ENCODE peak calls at places on chromosomes 16 and 17, in six cellular contexts. X is testis, K is body of pancreas, Q is thyroid gland, C is H54, T is GM12892. R is an unnamed sample.

GRCh38 chr17:41959336-41960095 is 7.1 kb upstream of the CNP start:
- DNase-seq in X (peak), K (peak), Q (peak), C (no peak), T (no peak), R (peak)

GRCh38 chr16:53829186-53829747 is 125.3 kb downstream of the FTO start:
- DNase-seq in X (no peak), K (no peak), Q (no peak), C (no peak), T (no peak), R (no peak)

GRCh38 chr16:49350265-49351103 is 23.1 kb upstream of the C16orf78 start:
- DNase-seq in X (peak), K (peak), Q (peak), C (peak), T (peak), R (peak)

GRCh38 chr17:5676012-5676411 is 91.7 kb upstream of the NLRP1 start:
- DNase-seq in X (no peak), K (no peak), Q (no peak), C (no peak), T (no peak), R (no peak)

GRCh38 chr17:882827-883585 is 96.6 kb downstream of the NXN start:
- DNase-seq in X (peak), K (peak), Q (no peak), C (no peak), T (no peak), R (no peak)

GRCh38 chr17:19487009-19487600 is 46.5 kb upstream of the SLC47A1 start:
- DNase-seq in X (peak), K (no peak), Q (no peak), C (no peak), T (no peak), R (no peak)

GRCh38 chr16:57149391-57149790 is 36.4 kb downstream of the PSME3IP1 start:
- DNase-seq in X (no peak), K (no peak), Q (no peak), C (no peak), T (no peak), R (no peak)

GRCh38 chr16:12201216-12201615 is 224.7 kb downstream of the SNX29 start:
- DNase-seq in X (no peak), K (no peak), Q (no peak), C (no peak), T (no peak), R (no peak)

GRCh38 chr17:77145209-77145608 is 4.4 kb downstream of the SEC14L1 start:
- DNase-seq in X (no peak), K (no peak), Q (no peak), C (no peak), T (no peak), R (no peak)

GRCh38 chr17:70017112-70017511 is 57.9 kb upstream of the KCNJ16 start:
- DNase-seq in X (no peak), K (no peak), Q (peak), C (no peak), T (no peak), R (no peak)

GRCh38 chr16:10039220-10040096 is 142.8 kb downstream of the GRIN2A start:
- DNase-seq in X (peak), K (peak), Q (peak), C (no peak), T (peak), R (peak)

GRCh38 chr17:58265902-58266875 is 14.5 kb downstream of the MPO start:
- DNase-seq in X (no peak), K (no peak), Q (no peak), C (no peak), T (no peak), R (no peak)

GRCh38 chr17:81792675-81793615 is 11.0 kb upstream of the GCGR start:
- DNase-seq in X (no peak), K (no peak), Q (no peak), C (no peak), T (no peak), R (peak)

GRCh38 chr16:81997738-81998137 is 13.5 kb downstream of the SDR42E1 start:
- DNase-seq in X (peak), K (no peak), Q (no peak), C (peak), T (no peak), R (no peak)

GRCh38 chr17:4940625-4941021 is 555 bp downstream of the RNF167 start:
- DNase-seq in X (no peak), K (no peak), Q (peak), C (no peak), T (no peak), R (peak)

GRCh38 chr16:60792437-60792836 is 1243.8 kb downstream of the CDH8 start:
- DNase-seq in X (no peak), K (no peak), Q (no peak), C (no peak), T (no peak), R (no peak)

GRCh38 chr17:72118588-72119279 is 2.1 kb upstream of the SOX9 start:
- DNase-seq in X (peak), K (peak), Q (peak), C (peak), T (no peak), R (peak)

GRCh38 chr17:72719582-72720493 is 372.6 kb downstream of the SLC39A11 start:
- DNase-seq in X (no peak), K (no peak), Q (no peak), C (peak), T (no peak), R (no peak)

GRCh38 chr16:80376941-80377340 is 163.9 kb upstream of the DYNLRB2 start:
- DNase-seq in X (no peak), K (no peak), Q (no peak), C (no peak), T (no peak), R (no peak)

GRCh38 chr16:82636485-82636884 is 9.7 kb downstream of the CDH13 start:
- DNase-seq in X (no peak), K (no peak), Q (no peak), C (no peak), T (no peak), R (no peak)

GRCh38 chr17:79621151-79621940 is 10.5 kb upstream of the RBFOX3 start:
- DNase-seq in X (peak), K (peak), Q (no peak), C (no peak), T (no peak), R (no peak)

GRCh38 chr16:15576960-15577958 is 65.7 kb downstream of the MARF1 start:
- DNase-seq in X (peak), K (no peak), Q (no peak), C (no peak), T (no peak), R (no peak)

GRCh38 chr17:48624544-48625501 is 1.3 kb downstream of the HOXB9 start:
- DNase-seq in X (no peak), K (no peak), Q (no peak), C (no peak), T (no peak), R (no peak)

GRCh38 chr16:84553873-84554399 is 49.5 kb upstream of the MEAK7 start:
- DNase-seq in X (no peak), K (no peak), Q (no peak), C (no peak), T (no peak), R (no peak)

GRCh38 chr17:40342575-40343058 is 21.9 kb downstream of the GJD3 start:
- DNase-seq in X (no peak), K (no peak), Q (no peak), C (no peak), T (no peak), R (no peak)
- TF ChIP-seq POLR2A in X (no peak), K (no peak), Q (no peak), C (no peak), T (no peak), R (no peak)

GRCh38 chr17:46030752-46031151 is 31.7 kb downstream of the STH start:
- DNase-seq in X (no peak), K (no peak), Q (no peak), C (no peak), T (no peak), R (no peak)
- TF ChIP-seq POLR2A in X (no peak), K (no peak), Q (no peak), C (no peak), T (no peak), R (no peak)

DNA sequence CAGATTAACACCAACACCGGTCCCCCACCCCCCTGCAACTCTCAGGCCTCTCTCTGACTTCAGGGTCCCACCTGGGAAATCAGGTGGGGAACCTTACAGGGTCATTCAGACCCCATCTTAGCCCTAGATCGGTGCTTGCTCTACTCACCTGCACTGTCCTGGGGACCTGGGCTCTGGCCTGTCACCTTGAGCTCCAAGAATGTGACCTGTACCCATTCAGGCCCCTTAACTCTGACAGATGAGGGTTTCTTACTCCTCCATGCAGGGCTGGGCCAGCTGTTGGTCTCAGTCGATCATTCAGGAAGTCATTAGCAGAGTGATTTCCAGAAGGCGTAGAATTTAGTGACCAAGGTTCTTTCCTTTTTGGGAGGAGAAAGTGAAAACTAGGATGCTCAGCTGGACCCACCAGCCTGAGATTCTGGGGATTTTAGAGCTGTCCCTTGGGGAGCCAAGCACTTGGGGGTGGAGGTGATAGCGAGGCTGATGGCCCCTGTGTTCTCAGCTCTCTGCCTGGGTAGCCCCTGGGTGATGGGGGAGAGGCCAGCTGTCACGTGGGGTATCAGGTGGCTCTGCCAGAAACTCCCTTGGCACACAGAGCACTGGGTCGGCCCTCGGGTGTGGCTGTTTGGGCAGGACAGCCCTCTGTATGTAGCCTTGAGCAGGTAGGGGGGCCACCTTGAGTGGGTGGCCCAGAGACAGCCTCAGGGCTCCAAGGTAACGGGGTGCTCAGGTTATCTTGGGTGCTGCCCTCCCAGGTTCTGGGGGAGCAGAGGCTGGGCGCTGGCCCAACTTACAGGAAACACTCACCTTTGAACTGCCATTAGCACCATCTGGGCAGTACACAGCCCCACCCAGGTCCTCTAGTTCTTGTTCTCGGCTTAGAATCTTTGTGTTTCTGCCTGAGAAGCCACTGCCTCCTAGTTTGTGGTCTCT is 734 bp downstream of the MVP start:
- DNase-seq in X (peak), K (peak), Q (peak), C (no peak), T (peak), R (no peak)
- TF ChIP-seq POLR2A in X (no peak), K (peak), Q (peak), C (no peak), T (peak), R (no peak)

GRCh38 chr16:2711370-2712062 is 8.5 kb downstream of the PRSS27 start:
- DNase-seq in X (no peak), K (no peak), Q (no peak), C (no peak), T (no peak), R (no peak)

GRCh38 chr16:2709588-2709984 is 10.4 kb downstream of the PRSS27 start:
- DNase-seq in X (no peak), K (no peak), Q (no peak), C (no peak), T (no peak), R (no peak)

GRCh38 chr16:2710021-2710710 is 9.9 kb downstream of the PRSS27 start:
- DNase-seq in X (no peak), K (no peak), Q (no peak), C (no peak), T (no peak), R (no peak)

GRCh38 chr16:2712063-2712441 is 8.0 kb downstream of the PRSS27 start:
- DNase-seq in X (no peak), K (no peak), Q (no peak), C (no peak), T (no peak), R (no peak)

GRCh38 chr16:2710711-2711231 is 9.3 kb downstream of the PRSS27 start:
- DNase-seq in X (no peak), K (no peak), Q (no peak), C (no peak), T (no peak), R (no peak)
- TF ChIP-seq POLR2A in X (no peak), K (no peak), Q (no peak), C (no peak), T (peak), R (no peak)

GRCh38 chr17:44708401-44709263 is at the start of gene DBF4B:
- DNase-seq in X (peak), K (peak), Q (peak), C (peak), T (peak), R (peak)
- TF ChIP-seq POLR2A in X (no peak), K (peak), Q (no peak), C (peak), T (peak), R (peak)

DNA sequence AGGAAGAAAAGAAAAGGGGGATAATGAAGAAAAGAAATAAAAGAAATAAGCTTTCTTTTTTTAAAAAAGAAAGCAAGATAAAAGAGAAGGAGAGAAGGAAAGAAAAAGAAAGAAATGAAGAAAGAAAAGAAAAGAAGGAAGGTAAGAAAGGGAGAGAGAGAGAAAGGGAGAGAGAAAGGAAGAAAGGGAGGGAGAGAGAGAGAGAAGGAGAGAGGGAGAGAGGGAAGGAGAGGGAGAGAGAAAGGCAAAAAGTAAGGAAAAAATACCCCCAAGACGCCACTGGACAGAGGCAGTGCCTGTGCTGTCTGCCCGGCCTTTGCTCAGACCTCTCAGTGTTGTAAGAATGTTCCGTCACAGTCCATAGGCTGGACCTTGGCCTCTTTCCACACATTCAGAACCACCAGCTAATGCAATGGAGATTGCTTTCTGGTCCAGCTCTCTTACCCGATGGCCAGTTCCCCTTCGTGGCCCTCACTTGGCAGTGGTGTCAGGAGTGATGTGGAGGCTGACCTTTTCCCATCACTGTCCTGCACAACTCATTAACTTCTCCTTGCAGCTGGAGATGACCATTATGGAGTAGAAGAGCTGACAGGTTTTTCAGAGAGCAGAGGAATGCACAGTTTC is 14.3 kb upstream of the HNF1B start:
- DNase-seq in X (no peak), K (no peak), Q (peak), C (no peak), T (no peak), R (no peak)
- TF ChIP-seq POLR2A in X (no peak), K (no peak), Q (no peak), C (no peak), T (no peak), R (no peak)

GRCh38 chr17:18182978-18183333 is 672 bp upstream of the ALKBH5 start:
- DNase-seq in X (peak), K (peak), Q (peak), C (peak), T (peak), R (peak)
- TF ChIP-seq POLR2A in X (no peak), K (peak), Q (no peak), C (peak), T (peak), R (no peak)

DNA sequence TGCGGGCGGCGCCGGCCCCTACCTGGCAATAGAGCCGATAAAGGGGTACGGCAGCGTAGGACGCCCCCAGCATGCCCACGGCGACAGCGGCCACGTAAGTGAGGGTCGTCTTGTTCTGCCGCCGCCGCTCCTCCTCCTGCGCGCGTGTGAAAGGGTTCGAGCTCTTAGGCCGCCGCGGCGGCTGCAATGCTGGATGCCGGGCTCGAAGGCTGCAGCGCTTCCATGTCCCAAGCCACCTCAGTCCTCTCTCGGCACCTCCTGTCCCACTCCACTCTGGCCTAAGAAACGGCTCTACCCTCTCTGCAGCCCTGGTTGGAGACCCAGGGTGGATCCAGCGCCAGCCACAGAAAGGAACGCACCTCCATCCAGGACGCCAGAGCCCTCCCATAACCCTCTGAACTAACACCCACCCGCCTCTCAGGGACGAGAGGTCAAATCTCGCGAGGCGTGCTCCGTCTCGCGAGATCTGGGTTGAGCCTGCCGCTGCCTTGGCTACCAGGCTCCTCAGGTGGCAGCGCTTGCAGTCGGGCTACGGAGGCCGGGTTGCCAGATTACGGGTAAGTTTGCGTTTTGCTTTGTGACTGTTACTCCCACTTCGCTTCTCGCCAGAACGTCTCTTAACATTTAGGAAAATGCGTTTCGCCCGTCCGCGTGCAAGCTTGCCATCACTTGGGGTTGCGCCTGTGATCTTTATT is at the start of the genes COX11 and STXBP4:
- DNase-seq in X (peak), K (peak), Q (peak), C (peak), T (peak), R (peak)
- TF ChIP-seq POLR2A in X (peak), K (peak), Q (peak), C (peak), T (peak), R (peak)

R was measured in erythroblast.